ENCODE peak calls at places on chromosomes 4 and X, in five cellular contexts. C is foreskin keratinocyte; Y is AG20443; W is naive thymus-derived CD8-positive, alpha-beta T cell; K is GM20000. Q is an unnamed sample.

GRCh38 chr4:113759696-113760093 is 1.8 kb downstream of the CAMK2D start:
- DNase-seq in C (no peak), W (no peak), Y (no peak), K (no peak), Q (no peak)

GRCh38 chr4:169207436-169208089 is 63.2 kb downstream of the SH3RF1 start:
- DNase-seq in K (no peak), Y (no peak), W (no peak), C (no peak), Q (no peak)

GRCh38 chrX:77003956-77004355 is 443.2 kb upstream of the FGF16 start:
- DNase-seq in Y (no peak), K (no peak), C (no peak), W (no peak), Q (no peak)

GRCh38 chr4:141350122-141350904 is 129.6 kb downstream of the ZNF330 start:
- DNase-seq in K (no peak), C (peak; percentile 55), Y (peak; percentile 53), W (no peak), Q (no peak)

GRCh38 chr4:29052266-29052665 is 1667.9 kb upstream of the PCDH7 start:
- DNase-seq in Y (no peak), C (no peak), W (no peak), K (no peak), Q (no peak)

GRCh38 chrX:53347948-53348347 is 66.6 kb upstream of the IQSEC2 start:
- DNase-seq in Y (no peak), K (no peak), W (no peak), C (no peak), Q (no peak)

GRCh38 chr4:111464251-111465045 is 680.8 kb upstream of the FAM241A start:
- DNase-seq in C (no peak), Y (no peak), K (no peak), W (no peak), Q (no peak)

GRCh38 chrX:56281789-56282188 is 49.6 kb downstream of the KLF8 start:
- DNase-seq in W (no peak), K (no peak), C (no peak), Y (peak; percentile 4), Q (peak; percentile 3)

GRCh38 chr4:76897522-76898384 is at the start of gene SOWAHB:
- DNase-seq in Y (peak; percentile 41), W (peak; percentile 69), C (no peak), K (peak; percentile 63), Q (peak; percentile 17)

GRCh38 chr4:40710484-40711269 is 39.1 kb upstream of the NSUN7 start:
- DNase-seq in C (no peak), Y (no peak), K (no peak), W (no peak), Q (no peak)

GRCh38 chr4:119490335-119490734 is 138.3 kb downstream of the PDE5A start:
- DNase-seq in W (no peak), C (no peak), Y (no peak), K (no peak), Q (no peak)

Q was measured in effector memory CD8-positive, alpha-beta T cell.